ENCODE peak calls at places on chromosome 7, in five cellular contexts. One of them, this sample, is unnamed.

GRCh38 chr7:149175150-149175549 is 20.2 kb upstream of the ZNF282 start:
- DNase-seq in GM23338: no peak
- DNase-seq in HepG2: no peak
- DNase-seq in A549: no peak
- DNase-seq in GM12878: no peak
- DNase-seq in this sample: no peak

GRCh38 chr7:140506788-140507464 is 27.6 kb upstream of the MKRN1 start:
- DNase-seq in GM23338: peak; percentile 64
- DNase-seq in HepG2: no peak
- DNase-seq in A549: peak; percentile 27
- DNase-seq in GM12878: no peak
- DNase-seq in this sample: peak; percentile 23

GRCh38 chr7:7257899-7258692 is 75.8 kb downstream of the C1GALT1 start:
- DNase-seq in GM23338: no peak
- DNase-seq in HepG2: no peak
- DNase-seq in A549: no peak
- DNase-seq in GM12878: peak; percentile 86
- DNase-seq in this sample: no peak

GRCh38 chr7:157273208-157274202 is 63.3 kb upstream of the DNAJB6 start:
- DNase-seq in GM23338: peak; percentile 81
- DNase-seq in HepG2: peak; percentile 58
- DNase-seq in A549: peak; percentile 69
- DNase-seq in GM12878: no peak
- DNase-seq in this sample: peak; percentile 96

GRCh38 chr7:157523766-157524421 is 187.1 kb downstream of the DNAJB6 start:
- DNase-seq in GM23338: no peak
- DNase-seq in HepG2: no peak
- DNase-seq in A549: no peak
- DNase-seq in GM12878: no peak
- DNase-seq in this sample: no peak

GRCh38 chr7:134364619-134365037 is 47.9 kb upstream of the SLC35B4 start:
- DNase-seq in GM23338: no peak
- DNase-seq in HepG2: peak; percentile 59
- DNase-seq in A549: peak; percentile 99
- DNase-seq in GM12878: no peak
- DNase-seq in this sample: no peak

GRCh38 chr7:5421626-5422323 is 1.9 kb downstream of the TNRC18 start:
- DNase-seq in GM23338: peak; percentile 60
- DNase-seq in HepG2: peak; percentile 93
- DNase-seq in A549: peak; percentile 72
- DNase-seq in GM12878: no peak
- DNase-seq in this sample: no peak

GRCh38 chr7:28088032-28088431 is 92.6 kb downstream of the JAZF1 start:
- DNase-seq in GM23338: no peak
- DNase-seq in HepG2: no peak
- DNase-seq in A549: no peak
- DNase-seq in GM12878: no peak
- DNase-seq in this sample: no peak

GRCh38 chr7:101237206-101238067 is at the start of gene CLDN15:
- DNase-seq in GM23338: no peak
- DNase-seq in HepG2: peak; percentile 66
- DNase-seq in A549: no peak
- DNase-seq in GM12878: no peak
- DNase-seq in this sample: no peak

GRCh38 chr7:85185355-85186082 is 1.3 kb downstream of the SEMA3D start:
- DNase-seq in GM23338: peak; percentile 80
- DNase-seq in HepG2: no peak
- DNase-seq in A549: peak; percentile 28
- DNase-seq in GM12878: no peak
- DNase-seq in this sample: no peak

GRCh38 chr7:121337398-121337797 is 8.6 kb downstream of the WNT16 start:
- DNase-seq in GM23338: no peak
- DNase-seq in HepG2: no peak
- DNase-seq in A549: no peak
- DNase-seq in GM12878: no peak
- DNase-seq in this sample: no peak

GRCh38 chr7:116949941-116950801 is 3.1 kb upstream of the ST7 start:
- DNase-seq in GM23338: no peak
- DNase-seq in HepG2: no peak
- DNase-seq in A549: no peak
- DNase-seq in GM12878: no peak
- DNase-seq in this sample: peak; percentile 72
- TF ChIP-seq JUNB in GM23338: no peak
- TF ChIP-seq JUNB in HepG2: no peak
- TF ChIP-seq JUNB in A549: no peak
- TF ChIP-seq JUNB in GM12878: no peak
- TF ChIP-seq JUNB in this sample: peak; percentile 85

DNA sequence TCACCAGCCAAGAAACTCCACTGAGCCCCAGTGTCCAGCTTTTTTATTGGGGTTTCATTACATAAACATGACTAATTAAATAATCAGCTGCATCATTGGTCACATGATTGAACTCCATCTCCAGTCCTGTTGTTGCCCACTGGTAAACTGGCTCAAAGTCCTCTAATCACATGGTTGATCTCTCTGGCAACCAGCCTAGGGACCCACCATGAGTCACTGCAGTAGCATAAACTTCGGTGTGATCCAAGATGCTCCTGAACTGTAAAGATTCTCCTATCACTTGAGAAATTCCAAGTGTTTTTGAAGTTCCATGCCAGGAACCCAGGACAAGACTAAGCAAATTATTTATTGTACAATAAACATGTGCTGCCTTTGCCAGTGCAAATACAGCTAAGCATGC is 130.4 kb upstream of the AUTS2 start:
- DNase-seq in GM23338: no peak
- DNase-seq in HepG2: no peak
- DNase-seq in A549: peak; percentile 39
- DNase-seq in GM12878: no peak
- DNase-seq in this sample: no peak
- TF ChIP-seq JUNB in GM23338: no peak
- TF ChIP-seq JUNB in HepG2: no peak
- TF ChIP-seq JUNB in A549: no peak
- TF ChIP-seq JUNB in GM12878: no peak
- TF ChIP-seq JUNB in this sample: no peak

GRCh38 chr7:79292834-79293233 is 160.6 kb downstream of the MAGI2 start:
- DNase-seq in GM23338: no peak
- DNase-seq in HepG2: no peak
- DNase-seq in A549: peak; percentile 9
- DNase-seq in GM12878: no peak
- DNase-seq in this sample: no peak
- TF ChIP-seq JUNB in GM23338: no peak
- TF ChIP-seq JUNB in HepG2: no peak
- TF ChIP-seq JUNB in A549: no peak
- TF ChIP-seq JUNB in GM12878: no peak
- TF ChIP-seq JUNB in this sample: no peak

DNA sequence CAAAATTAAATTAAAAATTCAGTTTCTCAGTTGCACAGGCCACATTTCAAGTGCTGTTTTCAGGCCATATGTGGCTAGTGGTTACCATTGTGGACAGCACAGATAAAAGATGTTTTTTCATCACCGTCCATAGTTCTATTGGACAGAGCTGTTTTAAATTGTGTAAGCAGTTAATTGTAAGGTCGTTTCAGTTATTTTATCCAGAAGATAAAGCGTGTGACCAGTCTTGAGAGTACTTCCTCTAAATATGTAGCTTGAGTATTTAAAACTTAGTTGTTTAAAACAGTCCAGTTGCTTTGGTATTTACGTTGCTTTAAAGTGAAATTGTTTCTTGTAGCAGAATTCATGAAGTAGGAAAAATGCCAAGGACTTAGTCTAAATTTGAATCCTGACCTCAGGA is 66.9 kb downstream of the ZNRF2 start:
- DNase-seq in GM23338: no peak
- DNase-seq in HepG2: no peak
- DNase-seq in A549: no peak
- DNase-seq in GM12878: no peak
- DNase-seq in this sample: no peak
- TF ChIP-seq JUNB in GM23338: no peak
- TF ChIP-seq JUNB in HepG2: no peak
- TF ChIP-seq JUNB in A549: no peak
- TF ChIP-seq JUNB in GM12878: no peak
- TF ChIP-seq JUNB in this sample: no peak

GRCh38 chr7:2808891-2809660 is 35.0 kb downstream of the GNA12 start:
- DNase-seq in GM23338: peak; percentile 0
- DNase-seq in HepG2: no peak
- DNase-seq in A549: no peak
- DNase-seq in GM12878: no peak
- DNase-seq in this sample: no peak

GRCh38 chr7:2806571-2806970 is 37.5 kb downstream of the GNA12 start:
- DNase-seq in GM23338: no peak
- DNase-seq in HepG2: no peak
- DNase-seq in A549: no peak
- DNase-seq in GM12878: no peak
- DNase-seq in this sample: no peak

GRCh38 chr7:2807455-2807845 is 36.7 kb downstream of the GNA12 start:
- DNase-seq in GM23338: no peak
- DNase-seq in HepG2: no peak
- DNase-seq in A549: no peak
- DNase-seq in GM12878: no peak
- DNase-seq in this sample: no peak

GRCh38 chr7:2809903-2810628 is 34.0 kb downstream of the GNA12 start:
- DNase-seq in GM23338: peak; percentile 2
- DNase-seq in HepG2: no peak
- DNase-seq in A549: no peak
- DNase-seq in GM12878: no peak
- DNase-seq in this sample: no peak

DNA sequence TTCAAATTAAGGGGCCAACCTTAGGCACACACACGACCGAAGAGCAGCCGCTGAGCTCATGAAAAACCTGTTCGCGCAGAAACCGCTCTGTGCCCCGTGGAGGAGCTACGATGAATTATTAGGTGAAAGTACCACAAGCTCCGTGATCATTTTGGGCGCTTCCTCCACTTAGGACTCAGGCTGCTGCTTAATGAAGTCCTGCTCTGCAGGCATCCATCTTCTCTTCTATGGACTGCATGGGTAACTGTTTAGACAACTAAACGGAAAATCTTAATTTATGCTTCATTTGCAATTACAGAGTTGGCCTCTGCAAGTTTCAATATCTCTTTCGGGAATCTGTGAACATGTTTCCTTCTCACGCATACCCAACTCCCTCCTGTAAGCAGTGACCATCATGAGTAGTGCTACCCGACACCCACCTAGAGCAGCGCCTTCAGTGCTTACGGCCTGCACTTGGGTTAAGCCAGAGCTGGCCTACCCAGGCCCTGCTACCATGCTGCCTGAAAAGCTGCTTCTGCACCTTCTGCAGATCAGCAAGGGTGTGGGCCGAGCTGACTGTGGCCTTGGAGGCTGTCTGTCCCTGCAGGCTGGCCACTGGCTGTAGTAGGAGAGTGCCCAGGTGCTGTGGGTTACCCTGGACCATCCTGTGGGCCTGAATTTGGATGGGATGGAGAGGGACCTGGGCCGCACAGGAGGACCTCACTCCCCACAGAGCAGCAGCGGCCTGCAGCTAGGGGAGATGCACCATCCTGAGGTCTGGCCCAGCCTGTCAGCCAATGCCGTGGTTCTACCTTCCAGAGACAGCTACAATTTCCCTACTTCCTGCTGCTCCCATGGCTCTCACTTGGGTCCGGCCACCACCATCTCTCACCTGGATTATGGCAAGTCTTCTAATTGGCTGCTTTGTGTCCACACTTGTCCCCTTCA is 36.0 kb downstream of the GNA12 start:
- DNase-seq in GM23338: peak; percentile 51
- DNase-seq in HepG2: no peak
- DNase-seq in A549: no peak
- DNase-seq in GM12878: no peak
- DNase-seq in this sample: no peak
- TF ChIP-seq JUNB in GM23338: no peak
- TF ChIP-seq JUNB in HepG2: no peak
- TF ChIP-seq JUNB in A549: no peak
- TF ChIP-seq JUNB in GM12878: no peak
- TF ChIP-seq JUNB in this sample: no peak

DNA sequence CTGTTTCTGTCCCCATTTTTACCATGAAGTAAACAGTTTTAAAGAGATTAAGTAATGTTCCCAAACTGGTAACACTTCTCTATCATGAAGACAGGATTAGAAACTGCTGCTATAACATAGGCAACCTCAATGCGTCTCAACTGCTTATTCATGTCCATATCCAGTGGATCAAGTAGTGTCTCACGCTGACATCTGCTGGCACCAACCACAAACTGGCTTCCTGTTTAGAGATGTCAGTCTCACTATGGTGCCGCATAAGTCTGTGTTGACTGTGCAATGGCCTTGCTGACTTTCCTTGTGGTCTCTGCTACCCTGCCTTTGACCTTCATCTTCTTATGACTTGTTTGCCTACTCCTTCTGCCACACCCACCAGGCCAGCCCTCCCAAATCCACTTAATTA is 369.6 kb upstream of the DPP6 start:
- DNase-seq in GM23338: no peak
- DNase-seq in HepG2: no peak
- DNase-seq in A549: no peak
- DNase-seq in GM12878: no peak
- DNase-seq in this sample: no peak
- TF ChIP-seq JUNB in GM23338: no peak
- TF ChIP-seq JUNB in HepG2: no peak
- TF ChIP-seq JUNB in A549: no peak
- TF ChIP-seq JUNB in GM12878: no peak
- TF ChIP-seq JUNB in this sample: no peak

GRCh38 chr7:69871886-69872592 is 273.8 kb downstream of the AUTS2 start:
- DNase-seq in GM23338: no peak
- DNase-seq in HepG2: no peak
- DNase-seq in A549: no peak
- DNase-seq in GM12878: no peak
- DNase-seq in this sample: no peak

GRCh38 chr7:69873512-69873911 is 275.2 kb downstream of the AUTS2 start:
- DNase-seq in GM23338: no peak
- DNase-seq in HepG2: no peak
- DNase-seq in A549: no peak
- DNase-seq in GM12878: no peak
- DNase-seq in this sample: no peak

GRCh38 chr7:69868921-69869320 is 270.6 kb downstream of the AUTS2 start:
- DNase-seq in GM23338: no peak
- DNase-seq in HepG2: no peak
- DNase-seq in A549: no peak
- DNase-seq in GM12878: no peak
- DNase-seq in this sample: no peak

DNA sequence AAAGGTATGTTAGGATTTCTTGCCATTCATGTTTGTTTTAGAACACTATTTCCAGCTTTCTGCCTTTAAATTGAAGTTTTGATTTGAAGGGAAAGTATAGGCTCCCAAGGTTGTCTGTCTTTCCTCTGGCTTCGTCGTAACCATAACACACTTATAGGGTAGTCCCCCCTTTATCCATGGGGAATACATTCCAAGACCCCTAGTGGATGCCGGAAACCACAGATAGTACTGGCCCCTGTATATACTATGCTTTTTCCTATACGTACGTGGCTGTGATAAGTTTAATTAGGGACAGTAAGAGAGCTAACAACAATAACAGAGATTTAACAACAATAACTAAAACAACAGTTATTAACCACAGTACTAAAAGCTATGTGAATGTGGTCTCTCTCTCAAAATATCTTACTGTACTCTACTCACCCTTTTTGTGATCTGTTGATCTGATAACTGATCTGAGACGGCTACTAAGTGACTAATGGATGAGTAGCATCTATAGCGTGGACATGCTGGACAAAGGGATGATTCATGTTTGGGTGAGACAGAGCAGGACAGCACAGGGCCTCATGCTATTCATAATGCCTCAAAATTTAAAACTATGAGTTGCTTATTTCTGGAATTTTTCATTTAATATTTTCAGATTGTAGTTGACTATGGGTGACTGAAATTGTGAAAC is 273.1 kb downstream of the AUTS2 start:
- DNase-seq in GM23338: no peak
- DNase-seq in HepG2: no peak
- DNase-seq in A549: peak; percentile 60
- DNase-seq in GM12878: no peak
- DNase-seq in this sample: no peak
- TF ChIP-seq JUNB in GM23338: no peak
- TF ChIP-seq JUNB in HepG2: no peak
- TF ChIP-seq JUNB in A549: peak; percentile 66
- TF ChIP-seq JUNB in GM12878: no peak
- TF ChIP-seq JUNB in this sample: no peak

GRCh38 chr7:33400214-33400538 is 270.8 kb downstream of the BBS9 start:
- DNase-seq in GM23338: no peak
- DNase-seq in HepG2: no peak
- DNase-seq in A549: no peak
- DNase-seq in GM12878: no peak
- DNase-seq in this sample: no peak
- TF ChIP-seq JUNB in GM23338: no peak
- TF ChIP-seq JUNB in HepG2: no peak
- TF ChIP-seq JUNB in A549: no peak
- TF ChIP-seq JUNB in GM12878: no peak
- TF ChIP-seq JUNB in this sample: no peak